ENCODE peak calls at places on chromosomes 2 and 18, in four cellular contexts. X is Right ventricle myocardium inferior, D is kidney tubule cell, P is left ventricle myocardium inferior. S is an unnamed sample.
A peak's percentile ranks its signal among the peaks of the same experiment; 100 is the strongest.

GRCh38 chr2:102591646-102592045 is 27.7 kb upstream of the SLC9A2 start:
- DNase-seq in X (no peak), D (no peak), P (no peak), S (no peak)

GRCh38 chr2:114550895-114551793 is 108.7 kb downstream of the DPP10 start:
- DNase-seq in X (no peak), D (peak; percentile 63), P (no peak), S (peak; percentile 40)

GRCh38 chr2:68032702-68033101 is 30.1 kb downstream of the C1D start:
- DNase-seq in X (no peak), D (no peak), P (no peak), S (no peak)

GRCh38 chr18:8153887-8154583 is 455.2 kb upstream of the RAB12 start:
- DNase-seq in X (no peak), D (peak; percentile 79), P (no peak), S (no peak)

GRCh38 chr2:10839813-10840212 is 27.2 kb upstream of the PDIA6 start:
- DNase-seq in X (no peak), D (no peak), P (no peak), S (no peak)

GRCh38 chr18:34224423-34225217 is at the start of gene NOL4:
- DNase-seq in X (peak; percentile 47), D (peak; percentile 83), P (no peak), S (peak; percentile 95)

GRCh38 chr2:54464334-54464733 is 8.2 kb downstream of the SPTBN1 start:
- DNase-seq in X (no peak), D (no peak), P (no peak), S (no peak)

GRCh38 chr2:159637988-159638501 is 21.7 kb upstream of the BAZ2B start:
- DNase-seq in X (no peak), D (peak; percentile 95), P (no peak), S (no peak)

GRCh38 chr2:219510512-219511135 is 3.7 kb upstream of the ASIC4 start:
- DNase-seq in X (no peak), D (no peak), P (no peak), S (no peak)

GRCh38 chr2:22329097-22329716 is 1055.8 kb upstream of the KLHL29 start:
- DNase-seq in X (no peak), D (no peak), P (peak; percentile 17), S (peak; percentile 92)

GRCh38 chr2:204124140-204124750 is 187.7 kb downstream of the ICOS start:
- DNase-seq in X (no peak), D (no peak), P (no peak), S (no peak)

GRCh38 chr2:169799555-169799954 is 884 bp downstream of the SSB start:
- DNase-seq in X (no peak), D (peak; percentile 59), P (no peak), S (no peak)

GRCh38 chr2:60294901-60295590 is 258.4 kb downstream of the BCL11A start:
- DNase-seq in X (no peak), D (no peak), P (no peak), S (no peak)

GRCh38 chr2:44974064-44974715 is 32.7 kb downstream of the SIX3 start:
- DNase-seq in X (no peak), D (peak; percentile 68), P (no peak), S (no peak)